ENCODE peak calls at places on chromosomes 2 and 18, in seven cellular contexts. T is iPS-NIHi11; W is endothelial cell; Z is Caki2; G is CD8-positive, alpha-beta memory T cell; D is mucosa of gallbladder; I is adrenal gland. P is an unnamed sample.

GRCh38 chr2:112491946-112492345 is 10.0 kb downstream of the TTL start:
- DNase-seq in G (no peak), W (no peak), I (no peak), T (no peak), D (no peak), Z (no peak), P (no peak)

GRCh38 chr2:12501469-12502147 is 215.1 kb upstream of the TRIB2 start:
- DNase-seq in T (no peak), W (no peak), G (peak; percentile 52), Z (no peak), I (peak; percentile 24), D (no peak), P (peak; percentile 31)

GRCh38 chr2:173199303-173199702 is 123.7 kb downstream of the MAP3K20 start:
- DNase-seq in T (no peak), Z (no peak), W (no peak), I (no peak), D (no peak), G (no peak), P (no peak)

GRCh38 chr2:27441958-27442281 is 261 bp upstream of the KRTCAP3 start:
- DNase-seq in G (no peak), T (no peak), W (no peak), I (no peak), D (no peak), Z (no peak), P (no peak)

GRCh38 chr2:73993799-73994543 is 9.3 kb downstream of the TET3 start:
- DNase-seq in G (no peak), D (no peak), Z (no peak), I (no peak), W (no peak), T (no peak), P (no peak)

GRCh38 chr18:35158728-35159443 is 81.9 kb upstream of the ZNF397 start:
- DNase-seq in W (no peak), Z (no peak), G (no peak), T (no peak), D (no peak), I (no peak), P (no peak)

GRCh38 chr2:238105506-238106338 is 5.6 kb downstream of the ESPNL start:
- DNase-seq in I (no peak), G (no peak), Z (no peak), T (peak; percentile 4), D (no peak), W (no peak), P (no peak)

GRCh38 chr2:223734346-223734745 is 103.0 kb downstream of the AP1S3 start:
- DNase-seq in I (no peak), T (no peak), D (no peak), W (no peak), G (no peak), Z (no peak), P (peak; percentile 9)

GRCh38 chr18:43661570-43661969 is 384.3 kb upstream of the SYT4 start:
- DNase-seq in D (peak; percentile 11), Z (peak; percentile 11), W (peak; percentile 24), I (no peak), G (no peak), T (peak; percentile 33), P (peak; percentile 73)

GRCh38 chr2:203687161-203687560 is 19.3 kb upstream of the CD28 start:
- DNase-seq in T (no peak), D (no peak), Z (no peak), I (no peak), G (no peak), W (no peak), P (no peak)

GRCh38 chr2:44275915-44276279 is 617 bp downstream of the SLC3A1 start:
- DNase-seq in D (no peak), W (no peak), T (no peak), Z (peak; percentile 84), G (no peak), I (no peak), P (peak; percentile 48)

GRCh38 chr2:86201951-86202692 is 2.9 kb downstream of the MRPL35 start:
- DNase-seq in D (no peak), I (no peak), W (no peak), G (no peak), Z (no peak), T (no peak), P (no peak)

GRCh38 chr2:181312515-181312927 is 144.7 kb upstream of the ITGA4 start:
- DNase-seq in D (no peak), W (no peak), T (no peak), G (peak; percentile 31), I (no peak), Z (no peak), P (no peak)

GRCh38 chr2:133365117-133365516 is 203.1 kb downstream of the NCKAP5 start:
- DNase-seq in I (no peak), W (no peak), Z (no peak), G (no peak), T (no peak), D (no peak), P (no peak)

GRCh38 chr2:182593394-182593707 is 122.7 kb upstream of the DNAJC10 start:
- DNase-seq in Z (no peak), T (no peak), D (no peak), I (no peak), G (no peak), W (no peak), P (peak; percentile 82)

P was measured in EL.